ENCODE peak calls at places on chromosomes 2 and 18, in six cellular contexts. I is HCT116, N is Panc1, W is GM12892, L is GM23338, E is stomach. P is an unnamed sample.
A peak's percentile ranks its signal among the peaks of the same experiment; 100 is the strongest.

GRCh38 chr2:1738163-1738562 is 6.2 kb downstream of the PXDN start:
- DNase-seq in L (no peak), I (no peak), W (no peak), N (no peak), E (no peak), P (no peak)

GRCh38 chr2:165112133-165112573 is 91.7 kb downstream of the SCN3A start:
- DNase-seq in E (no peak), I (no peak), W (no peak), L (no peak), N (no peak), P (no peak)

GRCh38 chr18:79393181-79393598 is 2.5 kb upstream of the NFATC1 start:
- DNase-seq in N (no peak), I (no peak), E (no peak), W (no peak), L (no peak), P (no peak)

GRCh38 chr2:68709421-68709911 is 25.1 kb upstream of the ARHGAP25 start:
- DNase-seq in L (peak; percentile 86), I (peak; percentile 45), E (no peak), N (peak; percentile 48), W (no peak), P (no peak)

GRCh38 chr2:8090748-8091700 is 590.8 kb upstream of the ID2 start:
- DNase-seq in W (no peak), I (peak; percentile 54), N (no peak), E (no peak), L (no peak), P (no peak)

GRCh38 chr2:84288335-84288734 is 170.7 kb downstream of the SUCLG1 start:
- DNase-seq in N (no peak), L (peak; percentile 49), E (no peak), I (no peak), W (no peak), P (no peak)

GRCh38 chr2:221596192-221596591 is 24.1 kb upstream of the EPHA4 start:
- DNase-seq in E (no peak), W (no peak), L (no peak), N (no peak), I (no peak), P (no peak)

GRCh38 chr2:197209742-197210408 is 100.7 kb downstream of the ANKRD44 start:
- DNase-seq in L (no peak), E (no peak), W (no peak), I (no peak), N (no peak), P (no peak)

GRCh38 chr18:57171026-57171425 is 24.1 kb downstream of the BOD1L2 start:
- DNase-seq in E (no peak), W (no peak), I (no peak), N (no peak), L (no peak), P (no peak)

GRCh38 chr2:230471074-230471473 is 55.1 kb downstream of the SP100 start:
- DNase-seq in I (no peak), E (no peak), L (no peak), N (no peak), W (no peak), P (no peak)

GRCh38 chr2:20638014-20638413 is 12.9 kb downstream of the HS1BP3 start:
- DNase-seq in I (no peak), E (no peak), N (no peak), W (no peak), L (no peak), P (no peak)

GRCh38 chr2:10371441-10372194 is 68.9 kb downstream of the HPCAL1 start:
- DNase-seq in L (no peak), E (no peak), W (no peak), I (no peak), N (no peak), P (no peak)

DNA sequence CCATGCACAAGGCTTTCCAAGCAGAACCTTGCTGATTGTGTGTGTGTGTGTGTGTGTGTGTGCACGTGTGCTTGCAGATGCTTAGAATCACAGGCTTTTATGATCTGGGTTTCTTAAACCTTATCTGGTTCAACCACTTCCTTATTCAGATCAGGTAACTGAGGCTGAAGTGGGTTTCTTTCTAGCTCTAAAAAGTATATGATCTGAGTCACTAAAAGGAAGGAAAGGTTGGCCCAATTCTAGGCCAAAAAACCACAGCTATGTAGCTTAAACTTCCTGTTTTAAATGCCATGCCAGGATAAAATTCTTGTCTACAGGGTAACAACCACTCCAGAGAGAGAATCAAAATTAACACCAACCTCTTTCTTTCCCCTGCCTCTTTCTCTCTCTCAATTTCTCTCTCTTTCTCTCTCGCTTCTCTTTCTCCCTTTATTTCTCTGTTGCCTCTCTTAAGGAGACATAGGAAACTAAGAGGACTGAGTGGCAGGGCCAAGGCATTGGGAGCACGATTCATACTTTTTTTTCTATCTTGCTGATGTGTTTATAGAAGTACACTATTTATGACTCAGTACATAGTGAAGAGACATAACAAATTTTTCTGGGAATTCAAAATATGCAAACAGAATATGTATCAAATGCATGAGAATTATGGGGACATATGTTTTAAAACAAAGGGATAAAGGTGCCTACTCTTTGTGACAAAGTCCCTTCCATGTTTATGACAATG is 140.4 kb downstream of the TRIB2 start:
- DNase-seq in N (no peak), E (no peak), I (no peak), W (no peak), L (no peak), P (no peak)
- TF ChIP-seq POLR2AphosphoS5 in N (no peak), E (no peak), I (no peak), W (no peak), L (no peak), P (no peak)

DNA sequence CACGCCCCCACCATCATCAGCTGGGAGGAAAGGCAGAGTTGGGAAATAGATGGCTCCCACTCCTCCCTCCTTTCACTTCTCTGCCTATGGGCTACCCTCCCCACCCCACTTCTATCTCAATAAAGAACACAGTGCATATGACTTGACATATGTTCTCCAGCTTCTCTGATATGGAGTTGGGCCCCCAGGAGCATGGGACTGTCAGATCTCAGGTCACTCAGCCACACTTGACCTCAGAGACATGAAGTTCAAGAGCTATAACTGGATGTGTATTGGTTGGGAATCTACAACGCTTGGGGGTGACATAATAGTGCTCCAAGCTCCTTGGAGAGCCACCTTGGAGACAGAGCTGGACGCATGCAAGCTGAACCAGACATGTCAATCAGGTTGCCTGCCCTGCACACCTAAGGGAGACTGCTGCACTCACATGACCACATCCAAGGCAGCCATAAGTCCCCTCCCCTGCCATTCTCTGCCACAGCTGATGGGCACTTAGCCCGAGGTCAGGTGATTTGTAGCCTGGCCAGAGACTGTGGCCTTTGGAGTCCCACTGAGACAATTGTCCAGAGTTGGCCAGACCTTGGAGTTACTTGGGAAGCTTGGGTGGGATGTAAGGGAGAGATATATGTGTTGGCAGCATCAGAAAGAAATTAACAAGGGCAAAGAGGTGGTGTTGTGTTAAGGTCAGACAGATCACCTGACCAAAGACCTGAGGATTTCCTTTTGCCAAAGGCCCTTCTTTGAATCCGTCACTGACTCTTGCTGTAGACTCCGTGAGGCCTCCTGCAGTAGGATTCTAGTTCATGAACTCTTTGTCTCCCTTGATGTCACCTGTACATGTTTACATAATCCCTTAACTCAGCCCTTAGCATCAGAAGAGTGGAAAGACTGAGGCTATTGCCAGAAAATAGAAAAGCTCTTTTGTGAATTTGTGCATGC is 3.7 kb downstream of the INHA start:
- DNase-seq in I (no peak), L (no peak), N (no peak), E (no peak), W (no peak), P (no peak)
- TF ChIP-seq POLR2AphosphoS5 in I (no peak), L (no peak), N (no peak), E (no peak), W (no peak), P (no peak)

GRCh38 chr18:22879279-22879678 is 53.8 kb upstream of the RBBP8 start:
- DNase-seq in L (no peak), N (no peak), W (no peak), I (no peak), E (no peak), P (no peak)
- TF ChIP-seq POLR2AphosphoS5 in L (no peak), N (no peak), W (no peak), I (no peak), E (no peak), P (no peak)

GRCh38 chr2:27737676-27738348 is 33.7 kb upstream of the MRPL33 start:
- DNase-seq in I (no peak), W (no peak), L (no peak), N (no peak), E (peak; percentile 53), P (no peak)
- TF ChIP-seq POLR2AphosphoS5 in I (no peak), W (no peak), L (no peak), N (no peak), E (peak; percentile 67), P (no peak)

P was measured in GM12891.